ENCODE peak calls at places on chromosome 7, in five cellular contexts. F, M, O, K and J are unnamed samples.

GRCh38 chr7:91517408-91517807 is 253.2 kb downstream of the FZD1 start:
- DNase-seq in O (no peak), F (no peak), K (no peak), M (no peak), J (no peak)

GRCh38 chr7:108598153-108598552 is 28.5 kb downstream of the DNAJB9 start:
- DNase-seq in M (no peak), O (no peak), F (no peak), K (no peak), J (no peak)

GRCh38 chr7:27245798-27246691 is 3.4 kb downstream of the EVX1 start:
- DNase-seq in F (no peak), K (no peak), M (no peak), O (peak), J (no peak)

GRCh38 chr7:130090745-130091532 is 20.6 kb downstream of the KLHDC10 start:
- DNase-seq in F (no peak), M (no peak), K (no peak), O (no peak), J (no peak)

GRCh38 chr7:27262121-27262520 is 19.5 kb downstream of the EVX1 start:
- DNase-seq in K (no peak), M (no peak), O (no peak), F (no peak), J (no peak)

GRCh38 chr7:87312215-87312865 is 33.1 kb upstream of the CROT start:
- DNase-seq in O (peak), M (peak), F (peak), K (peak), J (peak)

GRCh38 chr7:151168022-151168786 is 710 bp upstream of the GBX1 start:
- DNase-seq in M (no peak), O (peak), F (no peak), K (peak), J (peak)

GRCh38 chr7:16129431-16130126 is 291.8 kb downstream of the CRPPA start:
- DNase-seq in O (peak), M (no peak), F (no peak), K (no peak), J (peak)

GRCh38 chr7:95420996-95421846 is 13.6 kb downstream of the PON2 start:
- DNase-seq in F (no peak), K (no peak), M (peak), O (peak), J (peak)

GRCh38 chr7:29322023-29322712 is 127.6 kb downstream of the CHN2 start:
- DNase-seq in K (no peak), F (no peak), O (no peak), M (no peak), J (no peak)

GRCh38 chr7:131501422-131501821 is 55.0 kb downstream of the PODXL start:
- DNase-seq in K (peak), O (no peak), F (no peak), M (no peak), J (no peak)

GRCh38 chr7:16644987-16645592 is 464 bp downstream of the ANKMY2 start:
- DNase-seq in M (no peak), K (no peak), O (no peak), F (peak), J (no peak)

GRCh38 chr7:128458956-128459355 is 3.3 kb downstream of the HILPDA start:
- DNase-seq in F (no peak), K (no peak), M (no peak), O (no peak), J (no peak)

GRCh38 chr7:46972205-46972604 is 609.7 kb downstream of the TNS3 start:
- DNase-seq in K (no peak), F (peak), O (peak), M (no peak), J (peak)

GRCh38 chr7:117827861-117828260 is 45.4 kb downstream of the CTTNBP2 start:
- DNase-seq in K (no peak), M (no peak), O (no peak), F (peak), J (peak)

GRCh38 chr7:75638607-75639070 is 100.1 kb downstream of the HIP1 start:
- DNase-seq in F (peak), K (no peak), O (peak), M (peak), J (peak)

GRCh38 chr7:1021366-1021765 is 23.0 kb upstream of the GPR146 start:
- DNase-seq in M (no peak), O (no peak), K (no peak), F (no peak), J (no peak)

GRCh38 chr7:152887779-152888178 is 128.2 kb downstream of the ACTR3B start:
- DNase-seq in M (no peak), K (no peak), F (no peak), O (no peak), J (no peak)

GRCh38 chr7:32164341-32164996 is 94.3 kb upstream of the PDE1C start:
- DNase-seq in O (peak), K (no peak), F (peak), M (peak), J (no peak)

GRCh38 chr7:23196306-23196705 is 14.5 kb downstream of the NUP42 start:
- DNase-seq in F (no peak), M (no peak), O (no peak), K (no peak), J (no peak)

GRCh38 chr7:31027161-31027965 is 24.7 kb upstream of the ADCYAP1R1 start:
- DNase-seq in F (no peak), K (no peak), O (no peak), M (no peak), J (no peak)

GRCh38 chr7:52006674-52007073 is 690.1 kb upstream of the COBL start:
- DNase-seq in O (no peak), M (no peak), F (no peak), K (no peak), J (no peak)

GRCh38 chr7:18667466-18667865 is 171.9 kb downstream of the HDAC9 start:
- DNase-seq in K (no peak), F (no peak), O (peak), M (no peak), J (peak)

GRCh38 chr7:155635817-155636216 is 8.6 kb upstream of the RBM33 start:
- DNase-seq in K (no peak), F (no peak), M (no peak), O (no peak), J (no peak)